ENCODE peak calls at places on chromosome 11, in nine cellular contexts. One of them, this sample, is unnamed.

GRCh38 chr11:80846979-80847378 is 1406.1 kb upstream of the TENM4 start:
- DNase-seq in ELR: no peak
- DNase-seq in lower lobe of right lung: no peak
- DNase-seq in activated CD4-positive, CD25-positive, alpha-beta regulatory T cell: no peak
- DNase-seq in NT2/D1: no peak
- DNase-seq in retinal pigment epithelial cell: no peak
- DNase-seq in colonic mucosa: no peak
- DNase-seq in adrenal gland: no peak
- DNase-seq in HCT116: no peak
- DNase-seq in this sample: no peak

GRCh38 chr11:73577496-73577917 is 20.4 kb downstream of the FAM168A start:
- DNase-seq in ELR: peak; percentile 13
- DNase-seq in lower lobe of right lung: no peak
- DNase-seq in activated CD4-positive, CD25-positive, alpha-beta regulatory T cell: no peak
- DNase-seq in NT2/D1: no peak
- DNase-seq in retinal pigment epithelial cell: no peak
- DNase-seq in colonic mucosa: no peak
- DNase-seq in adrenal gland: no peak
- DNase-seq in HCT116: no peak
- DNase-seq in this sample: no peak

GRCh38 chr11:119263352-119263940 is 53.5 kb downstream of the MCAM start:
- DNase-seq in ELR: no peak
- DNase-seq in lower lobe of right lung: no peak
- DNase-seq in activated CD4-positive, CD25-positive, alpha-beta regulatory T cell: no peak
- DNase-seq in NT2/D1: no peak
- DNase-seq in retinal pigment epithelial cell: no peak
- DNase-seq in colonic mucosa: no peak
- DNase-seq in adrenal gland: no peak
- DNase-seq in HCT116: no peak
- DNase-seq in this sample: no peak

GRCh38 chr11:62716816-62717215 is 9.3 kb downstream of the GNG3 start:
- DNase-seq in ELR: no peak
- DNase-seq in lower lobe of right lung: no peak
- DNase-seq in activated CD4-positive, CD25-positive, alpha-beta regulatory T cell: no peak
- DNase-seq in NT2/D1: no peak
- DNase-seq in retinal pigment epithelial cell: no peak
- DNase-seq in colonic mucosa: no peak
- DNase-seq in adrenal gland: peak; percentile 11
- DNase-seq in HCT116: no peak
- DNase-seq in this sample: no peak

GRCh38 chr11:126415669-126416420 is 60.4 kb downstream of the ST3GAL4 start:
- DNase-seq in ELR: no peak
- DNase-seq in lower lobe of right lung: peak; percentile 61
- DNase-seq in activated CD4-positive, CD25-positive, alpha-beta regulatory T cell: no peak
- DNase-seq in NT2/D1: no peak
- DNase-seq in retinal pigment epithelial cell: no peak
- DNase-seq in colonic mucosa: peak; percentile 66
- DNase-seq in adrenal gland: peak; percentile 62
- DNase-seq in HCT116: no peak
- DNase-seq in this sample: no peak

GRCh38 chr11:77191823-77192495 is 63.9 kb downstream of the MYO7A start:
- DNase-seq in ELR: peak; percentile 58
- DNase-seq in lower lobe of right lung: peak; percentile 76
- DNase-seq in activated CD4-positive, CD25-positive, alpha-beta regulatory T cell: no peak
- DNase-seq in NT2/D1: peak; percentile 88
- DNase-seq in retinal pigment epithelial cell: no peak
- DNase-seq in colonic mucosa: peak; percentile 91
- DNase-seq in adrenal gland: no peak
- DNase-seq in HCT116: peak; percentile 93
- DNase-seq in this sample: peak; percentile 48

GRCh38 chr11:13098067-13098466 is 89.0 kb downstream of the RASSF10 start:
- DNase-seq in ELR: peak; percentile 18
- DNase-seq in lower lobe of right lung: no peak
- DNase-seq in activated CD4-positive, CD25-positive, alpha-beta regulatory T cell: no peak
- DNase-seq in NT2/D1: no peak
- DNase-seq in retinal pigment epithelial cell: peak; percentile 67
- DNase-seq in colonic mucosa: no peak
- DNase-seq in adrenal gland: no peak
- DNase-seq in HCT116: no peak
- DNase-seq in this sample: peak; percentile 1

GRCh38 chr11:79076526-79077115 is 364.2 kb downstream of the TENM4 start:
- DNase-seq in ELR: peak; percentile 43
- DNase-seq in lower lobe of right lung: peak; percentile 62
- DNase-seq in activated CD4-positive, CD25-positive, alpha-beta regulatory T cell: no peak
- DNase-seq in NT2/D1: no peak
- DNase-seq in retinal pigment epithelial cell: no peak
- DNase-seq in colonic mucosa: peak; percentile 42
- DNase-seq in adrenal gland: peak; percentile 47
- DNase-seq in HCT116: peak; percentile 32
- DNase-seq in this sample: no peak

This sample was measured in cerebellar cortex.